ENCODE peak calls at places on chromosomes 12 and 14, in nine cellular contexts. U, K, J, Z, D, T, X, M and C are unnamed samples.

GRCh38 chr12:54689984-54690383 is 41.8 kb upstream of the DCD start:
- DNase-seq in M (no peak), K (no peak), U (no peak), D (no peak), Z (no peak), J (no peak), T (peak; percentile 5), X (no peak), C (no peak)

GRCh38 chr12:47867496-47867941 is 37.3 kb downstream of the VDR start:
- DNase-seq in K (no peak), X (peak; percentile 78), U (peak; percentile 96), J (no peak), D (no peak), T (peak; percentile 89), M (no peak), Z (no peak), C (no peak)

GRCh38 chr12:47773062-47773857 is at the start of gene SLC48A1:
- DNase-seq in U (peak; percentile 46), M (peak; percentile 85), J (peak; percentile 68), K (no peak), D (peak; percentile 63), T (peak; percentile 62), Z (no peak), X (peak; percentile 82), C (no peak)

GRCh38 chr12:96981053-96981452 is 74.0 kb downstream of the NEDD1 start:
- DNase-seq in X (no peak), U (peak; percentile 90), J (no peak), Z (no peak), M (no peak), T (peak; percentile 90), K (no peak), D (no peak), C (no peak)

GRCh38 chr12:70165450-70165849 is 77.8 kb upstream of the CNOT2 start:
- DNase-seq in K (no peak), T (no peak), X (no peak), U (no peak), M (no peak), J (no peak), D (no peak), Z (no peak), C (no peak)

GRCh38 chr14:91228112-91229004 is 16.1 kb downstream of the GPR68 start:
- DNase-seq in Z (no peak), K (no peak), X (no peak), D (peak; percentile 86), T (peak; percentile 39), M (no peak), U (peak; percentile 84), J (no peak), C (no peak)

GRCh38 chr12:3216726-3217682 is 139.8 kb downstream of the TSPAN9 start:
- DNase-seq in X (peak; percentile 78), D (no peak), U (peak; percentile 88), M (no peak), K (no peak), J (no peak), Z (no peak), T (peak; percentile 57), C (peak; percentile 84)

GRCh38 chr12:24696800-24697199 is 252.1 kb downstream of the BCAT1 start:
- DNase-seq in X (no peak), U (no peak), M (no peak), Z (no peak), K (no peak), D (no peak), T (no peak), J (no peak), C (no peak)

GRCh38 chr14:82806426-82806825 is 1272.8 kb upstream of the SEL1L start:
- DNase-seq in J (no peak), Z (no peak), T (no peak), M (no peak), U (no peak), X (no peak), K (no peak), D (no peak), C (no peak)
- H3K4me3 ChIP-seq in J (no peak overlapping the region), Z (no peak overlapping the region), T (no peak overlapping the region), M (no peak overlapping the region), U (no peak overlapping the region), X (no peak overlapping the region), K (no peak overlapping the region), D (no peak overlapping the region), C (no peak overlapping the region)

DNA sequence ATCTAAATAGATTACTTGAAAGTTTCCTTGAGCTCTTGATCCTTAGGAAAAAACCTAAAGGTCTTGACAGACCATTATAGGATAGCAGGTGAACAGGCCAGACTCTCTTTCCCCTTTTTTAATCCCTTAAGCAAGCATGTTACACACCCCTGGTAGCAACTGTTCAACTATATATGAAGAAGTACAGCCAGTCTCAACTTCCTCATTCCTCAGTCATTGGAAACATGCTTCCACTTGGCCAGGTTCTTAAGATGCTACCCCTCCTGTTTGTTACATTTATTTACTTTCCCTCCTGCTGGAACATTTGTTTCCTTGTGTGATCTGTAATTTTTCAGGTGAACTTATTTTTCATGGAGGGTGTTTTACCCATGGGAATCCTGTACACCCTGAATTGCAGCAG is 124.1 kb downstream of the ARMH4 start:
- DNase-seq in X (no peak), Z (no peak), U (no peak), T (no peak), J (no peak), M (no peak), K (no peak), D (no peak), C (no peak)
- H3K27ac ChIP-seq in X (no peak overlapping the region), Z (no peak overlapping the region), U (no peak overlapping the region), T (no peak overlapping the region), J (no peak overlapping the region), M (no peak overlapping the region), K (no peak overlapping the region), D (no peak overlapping the region), C (no peak overlapping the region)

DNA sequence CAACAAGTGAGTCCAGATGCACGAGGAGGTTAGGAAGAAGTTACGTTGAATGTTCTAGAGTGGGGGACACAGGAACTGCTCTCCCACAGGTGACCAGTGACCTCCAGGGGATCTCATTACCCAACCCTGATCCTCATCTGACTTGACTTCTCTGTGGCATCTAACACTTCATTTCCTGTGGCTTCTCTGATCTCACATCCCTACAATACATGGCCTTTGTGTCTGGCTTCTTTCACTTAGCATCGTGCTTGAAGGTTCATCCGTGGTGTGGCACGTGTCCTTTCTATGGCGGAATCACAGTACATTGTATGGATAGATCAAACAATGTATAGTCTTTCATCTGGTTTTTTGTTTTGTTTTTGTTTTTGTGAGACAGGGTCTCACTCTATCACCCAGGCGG is 19.3 kb downstream of the CFAP251 start:
- DNase-seq in K (no peak), T (no peak), D (no peak), M (no peak), U (no peak), Z (no peak), X (no peak), J (no peak), C (no peak)
- H3K4me3 ChIP-seq in K (no peak overlapping the region), T (no peak overlapping the region), D (no peak overlapping the region), M (no peak overlapping the region), U (no peak overlapping the region), Z (no peak overlapping the region), X (no peak overlapping the region), J (no peak overlapping the region), C (no peak overlapping the region)

GRCh38 chr12:120261951-120262851 is 3.3 kb downstream of the PXN start:
- DNase-seq in X (no peak), J (no peak), K (no peak), Z (no peak), D (no peak), U (no peak), M (no peak), T (no peak), C (no peak)
- H3K27ac ChIP-seq in X (no peak overlapping the region), J (no peak overlapping the region), K (peak overlapping the region; percentile 98), Z (peak overlapping the region; percentile 85), D (peak overlapping the region; percentile 91), U (peak overlapping the region; percentile 30), M (peak overlapping the region; percentile 91), T (no peak overlapping the region), C (peak overlapping the region; percentile 82)

GRCh38 chr14:105415481-105416428 is 3.9 kb upstream of the MTA1 start:
- DNase-seq in M (no peak), K (no peak), T (no peak), J (no peak), Z (no peak), X (no peak), D (no peak), U (no peak), C (no peak)
- H3K4me3 ChIP-seq in M (peak overlapping the region; percentile 67), K (peak overlapping the region; percentile 63), T (peak overlapping the region; percentile 79), J (no peak overlapping the region), Z (peak overlapping the region; percentile 62), X (no peak overlapping the region), D (peak overlapping the region; percentile 61), U (peak overlapping the region; percentile 61), C (peak overlapping the region; percentile 78)

GRCh38 chr12:118371354-118372282 is 1.1 kb downstream of the TAOK3 start:
- DNase-seq in Z (peak; percentile 73), M (peak; percentile 56), K (no peak), U (no peak), T (no peak), D (peak; percentile 27), J (peak; percentile 21), X (peak; percentile 58), C (no peak)
- H3K27ac ChIP-seq in Z (peak overlapping the region; percentile 92), M (peak overlapping the region; percentile 87), K (peak overlapping the region; percentile 96), U (peak overlapping the region; percentile 83), T (no peak overlapping the region), D (peak overlapping the region; percentile 72), J (no peak overlapping the region), X (no peak overlapping the region), C (peak overlapping the region; percentile 10)

DNA sequence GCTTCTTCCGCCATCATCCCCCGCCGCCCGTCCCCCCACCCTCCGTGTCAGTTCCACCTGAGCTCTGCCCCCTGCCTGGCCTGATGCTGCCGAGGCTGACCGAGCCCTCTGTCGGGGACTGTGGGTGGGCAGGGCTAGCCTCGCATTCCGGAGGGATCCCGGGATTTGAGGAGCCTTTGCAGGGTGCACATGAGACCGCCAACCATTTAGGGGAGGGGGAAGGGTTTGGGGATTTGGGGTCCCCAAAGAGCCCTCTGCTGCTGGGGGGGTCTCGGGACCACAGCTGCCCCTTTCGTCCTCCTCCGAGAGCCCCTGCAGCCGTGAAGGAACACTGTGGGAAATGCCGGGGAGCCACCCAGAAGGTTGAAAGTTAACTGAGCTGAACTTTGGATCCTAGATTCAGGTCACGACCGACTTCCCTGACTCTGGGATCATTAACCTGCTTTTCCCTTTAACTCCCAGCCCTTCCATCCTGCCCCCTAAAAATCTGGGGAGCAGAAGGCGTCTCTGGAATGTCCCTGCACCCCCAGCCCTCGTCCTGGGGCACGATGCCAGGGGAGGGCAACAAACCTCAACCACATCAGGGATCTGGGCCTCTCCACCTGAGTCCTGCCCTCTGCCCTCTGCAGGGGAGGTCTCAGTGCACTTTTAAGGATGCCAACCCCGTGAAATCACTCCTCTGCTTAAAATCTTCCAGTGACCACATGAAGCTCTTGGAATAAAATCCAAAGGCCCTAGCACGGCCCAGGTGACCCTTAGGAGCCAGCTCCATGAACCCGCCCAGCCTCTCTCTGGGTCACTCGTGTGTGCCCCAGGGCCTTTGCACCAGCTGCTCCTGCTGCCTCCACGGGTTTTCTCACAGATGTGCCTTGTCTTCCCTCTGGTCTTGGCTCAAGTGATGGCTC is 94.9 kb downstream of the RFLNA start:
- DNase-seq in Z (no peak), J (peak; percentile 18), U (no peak), T (no peak), X (no peak), K (no peak), D (no peak), M (no peak), C (no peak)
- H3K4me3 ChIP-seq in Z (peak overlapping the region; percentile 61), J (no peak overlapping the region), U (no peak overlapping the region), T (no peak overlapping the region), X (no peak overlapping the region), K (peak overlapping the region; percentile 60), D (no peak overlapping the region), M (peak overlapping the region; percentile 68), C (peak overlapping the region; percentile 73)

DNA sequence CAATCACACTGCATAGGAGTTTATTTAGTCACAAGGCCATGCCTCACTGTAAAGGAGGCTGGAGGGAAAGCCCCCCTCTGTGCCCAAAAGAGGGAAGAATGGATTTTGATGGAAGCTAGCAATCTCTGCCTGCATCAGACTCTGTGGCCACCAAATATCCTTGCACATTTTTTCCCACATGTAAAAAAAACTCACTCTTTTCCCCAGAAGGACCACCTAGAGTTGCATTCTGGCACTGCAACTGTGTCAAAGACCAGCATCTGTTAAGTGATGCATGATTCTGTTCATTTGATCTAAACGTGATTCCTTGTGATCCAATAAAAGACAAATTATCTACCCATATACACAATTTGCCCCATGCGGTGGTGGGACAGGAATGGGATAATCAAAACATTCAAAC is 8.0 kb downstream of the RHOJ start:
- DNase-seq in U (no peak), D (no peak), M (no peak), Z (no peak), T (no peak), K (no peak), X (no peak), J (no peak), C (no peak)
- H3K27ac ChIP-seq in U (no peak overlapping the region), D (no peak overlapping the region), M (no peak overlapping the region), Z (no peak overlapping the region), T (no peak overlapping the region), K (no peak overlapping the region), X (no peak overlapping the region), J (no peak overlapping the region), C (no peak overlapping the region)